ENCODE peak calls at places on chromosome 11, in four cellular contexts. I, G, Z and F are unnamed samples.

GRCh38 chr11:7651140-7651551 is 22.2 kb downstream of the CYB5R2 start:
- DNase-seq in G (no peak), Z (no peak), I (peak), F (no peak)

GRCh38 chr11:45079075-45079444 is 67.4 kb upstream of the PRDM11 start:
- DNase-seq in Z (no peak), G (no peak), I (no peak), F (no peak)

GRCh38 chr11:44982496-44983062 is 31.9 kb upstream of the TP53I11 start:
- DNase-seq in Z (no peak), I (no peak), G (no peak), F (no peak)

GRCh38 chr11:17694711-17695110 is 24.7 kb upstream of the MYOD1 start:
- DNase-seq in I (no peak), G (no peak), Z (no peak), F (no peak)

GRCh38 chr11:87463486-87464102 is 425.9 kb downstream of the TMEM135 start:
- DNase-seq in Z (no peak), I (peak), G (peak), F (no peak)

GRCh38 chr11:64369440-64370135 is 10.6 kb downstream of the RPS6KA4 start:
- DNase-seq in Z (no peak), G (no peak), I (no peak), F (no peak)

GRCh38 chr11:77789061-77789730 is 31.3 kb downstream of the RSF1 start:
- DNase-seq in G (peak), I (no peak), Z (no peak), F (no peak)

GRCh38 chr11:71387784-71388636 is 60.2 kb downstream of the DHCR7 start:
- DNase-seq in G (no peak), I (no peak), Z (no peak), F (no peak)

GRCh38 chr11:60566773-60567172 is 51.6 kb downstream of the MS4A13 start:
- DNase-seq in G (no peak), Z (no peak), I (no peak), F (no peak)